ENCODE peak calls at places on chromosomes 6 and 20, in six cellular contexts. W, Z, T, B, E and R are unnamed samples.
A peak's percentile ranks its signal among the peaks of the same experiment; 100 is the strongest.

GRCh38 chr20:25008388-25009217 is 16.1 kb upstream of the APMAP start:
- ATAC-seq in W (no peak), Z (no peak), T (no peak), B (no peak), E (no peak), R (peak; percentile 59)

GRCh38 chr20:46559001-46559400 is 8.5 kb upstream of the OCSTAMP start:
- ATAC-seq in W (no peak), Z (no peak), T (no peak), B (no peak), E (no peak), R (no peak)

GRCh38 chr20:9177278-9177677 is 108.4 kb downstream of the PLCB4 start:
- ATAC-seq in W (no peak), Z (no peak), T (no peak), B (no peak), E (no peak), R (no peak)

GRCh38 chr6:117481278-117481925 is 1.1 kb upstream of the DCBLD1 start:
- ATAC-seq in W (no peak), Z (no peak), T (peak; percentile 35), B (no peak), E (no peak), R (no peak)

GRCh38 chr20:34691838-34692237 is 12.3 kb upstream of the TP53INP2 start:
- ATAC-seq in W (no peak), Z (no peak), T (no peak), B (no peak), E (no peak), R (no peak)

GRCh38 chr6:33880104-33880678 is 76.4 kb upstream of the MLN start:
- ATAC-seq in W (no peak), Z (no peak), T (no peak), B (no peak), E (no peak), R (no peak)

GRCh38 chr6:72952808-72953630 is 272.3 kb downstream of the KHDC1L start:
- ATAC-seq in W (peak; percentile 41), Z (no peak), T (no peak), B (no peak), E (no peak), R (peak; percentile 91)

GRCh38 chr6:56534680-56535419 is 107.8 kb downstream of the DST start:
- ATAC-seq in W (no peak), Z (no peak), T (no peak), B (no peak), E (no peak), R (no peak)

GRCh38 chr6:117317261-117317660 is 51.9 kb downstream of the VGLL2 start:
- ATAC-seq in W (no peak), Z (no peak), T (no peak), B (no peak), E (peak; percentile 78), R (no peak)